ENCODE peak calls at places on chromosomes 2 and 18, in five cellular contexts. One of them, this sample, is unnamed.

GRCh38 chr2:38439807-38440300 is 62.8 kb upstream of the ATL2 start:
- DNase-seq in dorsolateral prefrontal cortex: no peak
- DNase-seq in transverse colon: no peak
- DNase-seq in mammary epithelial cell: peak; percentile 32
- DNase-seq in body of pancreas: no peak
- DNase-seq in this sample: no peak

GRCh38 chr2:62760555-62760954 is 55.0 kb downstream of the EHBP1 start:
- DNase-seq in body of pancreas: no peak
- DNase-seq in mammary epithelial cell: peak; percentile 46
- DNase-seq in transverse colon: no peak
- DNase-seq in dorsolateral prefrontal cortex: no peak
- DNase-seq in this sample: no peak

GRCh38 chr2:200138386-200139184 is 167.9 kb upstream of the SPATS2L start:
- DNase-seq in body of pancreas: no peak
- DNase-seq in dorsolateral prefrontal cortex: no peak
- DNase-seq in transverse colon: no peak
- DNase-seq in mammary epithelial cell: no peak
- DNase-seq in this sample: no peak

GRCh38 chr2:152740743-152741328 is 22.4 kb downstream of the ARL6IP6 start:
- DNase-seq in mammary epithelial cell: peak; percentile 43
- DNase-seq in transverse colon: no peak
- DNase-seq in dorsolateral prefrontal cortex: no peak
- DNase-seq in body of pancreas: no peak
- DNase-seq in this sample: no peak

GRCh38 chr18:42038936-42039335 is 83.9 kb downstream of the PIK3C3 start:
- DNase-seq in dorsolateral prefrontal cortex: no peak
- DNase-seq in transverse colon: no peak
- DNase-seq in body of pancreas: no peak
- DNase-seq in mammary epithelial cell: peak; percentile 17
- DNase-seq in this sample: no peak

GRCh38 chr2:233597522-233597921 is 19.9 kb upstream of the UGT1A8 start:
- DNase-seq in dorsolateral prefrontal cortex: no peak
- DNase-seq in mammary epithelial cell: no peak
- DNase-seq in body of pancreas: no peak
- DNase-seq in transverse colon: no peak
- DNase-seq in this sample: no peak

GRCh38 chr18:43720036-43720435 is 442.7 kb upstream of the SYT4 start:
- DNase-seq in dorsolateral prefrontal cortex: no peak
- DNase-seq in body of pancreas: no peak
- DNase-seq in mammary epithelial cell: no peak
- DNase-seq in transverse colon: no peak
- DNase-seq in this sample: no peak

GRCh38 chr18:52499646-52500045 is 159.6 kb downstream of the DCC start:
- DNase-seq in dorsolateral prefrontal cortex: no peak
- DNase-seq in transverse colon: no peak
- DNase-seq in body of pancreas: no peak
- DNase-seq in mammary epithelial cell: no peak
- DNase-seq in this sample: no peak

GRCh38 chr2:177689623-177690022 is 297.1 kb downstream of the AGPS start:
- DNase-seq in mammary epithelial cell: no peak
- DNase-seq in dorsolateral prefrontal cortex: no peak
- DNase-seq in transverse colon: no peak
- DNase-seq in body of pancreas: no peak
- DNase-seq in this sample: no peak

GRCh38 chr2:11177871-11178598 is 22.8 kb downstream of the SLC66A3 start:
- DNase-seq in dorsolateral prefrontal cortex: no peak
- DNase-seq in mammary epithelial cell: no peak
- DNase-seq in body of pancreas: no peak
- DNase-seq in transverse colon: no peak
- DNase-seq in this sample: no peak

GRCh38 chr2:57936216-57936615 is 110.4 kb upstream of the VRK2 start:
- DNase-seq in mammary epithelial cell: peak; percentile 23
- DNase-seq in body of pancreas: no peak
- DNase-seq in transverse colon: no peak
- DNase-seq in dorsolateral prefrontal cortex: no peak
- DNase-seq in this sample: no peak

GRCh38 chr2:117801826-117802225 is 12.7 kb upstream of the DDX18 start:
- DNase-seq in mammary epithelial cell: no peak
- DNase-seq in dorsolateral prefrontal cortex: no peak
- DNase-seq in body of pancreas: no peak
- DNase-seq in transverse colon: no peak
- DNase-seq in this sample: no peak

GRCh38 chr2:234512884-234513669 is 16.2 kb upstream of the ARL4C start:
- DNase-seq in transverse colon: no peak
- DNase-seq in body of pancreas: no peak
- DNase-seq in mammary epithelial cell: no peak
- DNase-seq in dorsolateral prefrontal cortex: no peak
- DNase-seq in this sample: no peak

DNA sequence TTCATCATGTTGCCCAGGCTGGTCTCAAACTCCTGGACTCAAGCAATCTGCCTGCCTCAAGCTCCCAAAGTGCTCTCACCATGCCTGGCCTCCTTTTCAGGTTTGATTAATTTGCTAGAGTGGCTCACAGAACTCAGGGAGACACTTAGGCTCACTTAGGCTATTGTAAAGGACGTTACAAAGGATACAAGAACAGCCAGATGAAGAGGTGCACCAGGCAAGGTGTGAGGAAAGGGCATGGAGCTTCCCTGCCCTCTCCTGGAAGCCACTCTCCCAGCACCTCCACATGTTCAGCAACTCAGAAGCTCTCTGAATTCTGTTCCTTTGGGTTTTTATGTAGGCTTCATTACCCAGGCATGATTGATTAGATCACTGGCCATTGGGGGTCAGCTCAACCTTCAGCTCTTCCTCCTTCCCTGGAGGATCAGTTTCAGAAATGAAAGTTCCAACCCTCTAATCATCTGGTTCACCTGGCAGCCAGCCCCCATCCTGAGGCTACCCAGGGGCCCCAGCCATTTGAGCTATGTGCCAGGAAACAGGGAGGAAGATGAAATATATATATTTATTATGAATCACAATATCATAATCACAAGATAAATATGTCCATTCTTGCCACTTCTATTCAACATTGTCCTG is 78.7 kb upstream of the RGPD5 start:
- DNase-seq in transverse colon: peak; percentile 67
- DNase-seq in body of pancreas: peak; percentile 40
- DNase-seq in mammary epithelial cell: peak; percentile 51
- DNase-seq in dorsolateral prefrontal cortex: no peak
- DNase-seq in this sample: no peak
- TF ChIP-seq CTCF in transverse colon: peak; percentile 63
- TF ChIP-seq CTCF in body of pancreas: peak; percentile 60
- TF ChIP-seq CTCF in mammary epithelial cell: peak; percentile 67
- TF ChIP-seq CTCF in dorsolateral prefrontal cortex: no peak
- TF ChIP-seq CTCF in this sample: no peak

GRCh38 chr2:236162031-236162803 is 6.0 kb downstream of the GBX2 start:
- DNase-seq in mammary epithelial cell: no peak
- DNase-seq in body of pancreas: no peak
- DNase-seq in transverse colon: no peak
- DNase-seq in dorsolateral prefrontal cortex: no peak
- DNase-seq in this sample: no peak

GRCh38 chr2:236164201-236164982 is 3.8 kb downstream of the GBX2 start:
- DNase-seq in dorsolateral prefrontal cortex: no peak
- DNase-seq in body of pancreas: no peak
- DNase-seq in mammary epithelial cell: no peak
- DNase-seq in transverse colon: no peak
- DNase-seq in this sample: no peak

GRCh38 chr2:236161531-236161930 is 6.7 kb downstream of the GBX2 start:
- DNase-seq in body of pancreas: no peak
- DNase-seq in transverse colon: no peak
- DNase-seq in dorsolateral prefrontal cortex: no peak
- DNase-seq in mammary epithelial cell: no peak
- DNase-seq in this sample: no peak

GRCh38 chr2:236163483-236164200 is 4.5 kb downstream of the GBX2 start:
- DNase-seq in dorsolateral prefrontal cortex: no peak
- DNase-seq in transverse colon: no peak
- DNase-seq in body of pancreas: no peak
- DNase-seq in mammary epithelial cell: no peak
- DNase-seq in this sample: no peak

DNA sequence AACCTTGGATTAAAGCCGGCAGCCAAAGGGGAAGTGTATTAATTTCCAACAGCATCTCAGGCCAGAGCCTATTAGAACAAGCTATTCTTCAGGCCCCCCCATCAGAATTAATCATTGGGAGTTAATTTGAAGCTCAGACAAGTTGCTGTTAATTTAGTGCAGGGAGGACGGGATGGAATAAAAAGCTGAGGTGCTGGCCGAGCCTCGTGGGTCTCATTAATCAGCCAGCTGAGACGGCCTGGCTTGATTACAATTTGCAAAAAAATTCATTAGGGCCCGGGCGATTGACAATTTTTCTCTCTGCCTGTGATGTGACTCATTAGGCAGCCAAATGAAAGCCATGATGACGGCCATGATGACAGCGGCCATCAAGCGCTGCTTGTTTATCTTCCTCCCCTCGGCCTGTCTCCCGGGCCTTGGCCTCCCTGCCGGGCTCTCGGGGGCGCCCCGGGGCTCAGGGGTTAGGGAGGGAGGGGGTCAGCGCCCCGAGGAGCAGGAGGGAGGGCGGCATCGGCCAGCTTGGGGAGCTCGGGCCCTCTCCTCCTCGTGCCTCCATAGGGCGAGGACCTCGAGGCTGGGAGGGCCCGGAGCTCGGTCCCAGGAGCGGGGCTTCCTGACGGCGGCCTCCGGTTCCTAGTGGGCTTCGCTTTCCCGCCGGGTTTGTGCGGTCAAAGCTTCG is 5.2 kb downstream of the GBX2 start:
- DNase-seq in mammary epithelial cell: no peak
- DNase-seq in dorsolateral prefrontal cortex: no peak
- DNase-seq in body of pancreas: no peak
- DNase-seq in transverse colon: no peak
- DNase-seq in this sample: no peak
- H3K27ac ChIP-seq in mammary epithelial cell: no peak overlapping the region
- H3K27ac ChIP-seq in dorsolateral prefrontal cortex: no peak overlapping the region
- H3K27ac ChIP-seq in body of pancreas: no peak overlapping the region
- H3K27ac ChIP-seq in transverse colon: no peak overlapping the region
- H3K27ac ChIP-seq in this sample: no peak overlapping the region

GRCh38 chr2:103004426-103004942 is 242.7 kb downstream of the TMEM182 start:
- DNase-seq in transverse colon: no peak
- DNase-seq in mammary epithelial cell: no peak
- DNase-seq in body of pancreas: no peak
- DNase-seq in dorsolateral prefrontal cortex: no peak
- DNase-seq in this sample: no peak
- H3K27me3 ChIP-seq in transverse colon: no peaks in the 10 kb centered on the region
- H3K27me3 ChIP-seq in mammary epithelial cell: no peaks in the 10 kb centered on the region
- H3K27me3 ChIP-seq in body of pancreas: no peaks in the 10 kb centered on the region
- H3K27me3 ChIP-seq in dorsolateral prefrontal cortex: no peaks in the 10 kb centered on the region
- H3K27me3 ChIP-seq in this sample: no peaks in the 10 kb centered on the region

DNA sequence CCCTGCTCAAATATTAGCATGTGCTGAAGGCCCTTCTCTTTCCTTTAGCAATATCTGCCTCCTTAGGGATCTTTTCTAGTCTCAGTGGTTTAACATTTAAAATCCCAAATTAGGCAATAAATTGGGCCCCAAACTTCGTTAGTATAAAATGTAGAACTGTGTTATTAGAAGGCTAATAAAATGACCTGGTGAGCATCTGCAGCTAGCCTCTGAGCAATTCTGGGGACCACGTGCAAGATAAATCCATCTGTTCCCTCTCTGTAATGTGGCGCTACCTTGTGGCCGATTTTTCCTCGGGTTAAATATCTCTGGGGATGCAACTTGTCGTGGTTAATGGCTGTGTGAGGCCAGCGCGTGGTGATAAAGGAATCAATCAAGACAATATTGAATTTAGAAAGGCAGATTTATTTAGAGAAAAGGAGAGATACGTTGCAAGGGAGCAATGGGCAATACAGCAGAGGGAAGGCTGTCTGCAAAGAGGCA is 18.7 kb upstream of the IL36G start:
- DNase-seq in body of pancreas: no peak
- DNase-seq in dorsolateral prefrontal cortex: peak; percentile 5
- DNase-seq in transverse colon: no peak
- DNase-seq in mammary epithelial cell: no peak
- DNase-seq in this sample: no peak
- TF ChIP-seq CTCF in body of pancreas: no peak
- TF ChIP-seq CTCF in dorsolateral prefrontal cortex: no peak
- TF ChIP-seq CTCF in transverse colon: peak; percentile 13
- TF ChIP-seq CTCF in mammary epithelial cell: no peak
- TF ChIP-seq CTCF in this sample: peak; percentile 38

DNA sequence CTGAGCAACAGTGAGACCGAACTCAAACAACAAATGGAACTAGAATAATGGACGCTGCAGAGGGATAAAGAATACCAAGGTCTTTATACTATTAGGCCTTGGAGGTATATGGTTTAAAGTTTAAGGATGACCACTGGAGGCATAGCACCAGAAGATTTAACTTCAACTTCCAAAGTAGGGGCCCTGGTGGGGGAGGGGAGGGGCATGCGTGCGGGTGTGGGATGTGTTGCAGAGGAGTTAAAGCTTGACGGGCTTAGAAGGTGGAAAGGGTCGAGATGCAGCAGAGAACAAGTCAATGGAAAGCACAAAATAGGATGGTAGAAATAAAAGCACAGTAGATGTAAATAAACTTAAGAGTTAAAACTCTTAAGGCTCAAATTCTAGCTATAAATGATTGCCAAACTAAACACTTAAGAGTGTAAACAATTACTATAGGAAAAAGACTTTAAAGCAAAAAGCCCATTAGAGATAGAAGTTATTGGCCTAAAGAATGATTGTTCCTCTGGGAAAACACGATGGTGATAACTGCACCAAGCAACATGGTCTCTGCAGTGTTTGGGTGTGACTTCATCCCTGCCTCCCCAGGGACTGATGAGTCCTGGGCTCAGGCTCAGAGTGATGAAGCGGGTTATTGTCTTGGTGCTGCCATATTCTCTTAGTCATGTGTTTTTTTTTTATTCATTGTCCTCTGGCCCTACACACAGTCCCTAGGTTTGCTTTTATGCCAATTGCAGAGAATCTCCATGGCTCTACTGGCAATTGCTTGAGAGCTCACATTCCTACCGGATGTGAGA is 13.0 kb downstream of the RRM2 start:
- DNase-seq in transverse colon: no peak
- DNase-seq in dorsolateral prefrontal cortex: no peak
- DNase-seq in mammary epithelial cell: peak; percentile 57
- DNase-seq in body of pancreas: no peak
- DNase-seq in this sample: no peak
- H3K27ac ChIP-seq in transverse colon: no peak overlapping the region
- H3K27ac ChIP-seq in dorsolateral prefrontal cortex: no peak overlapping the region
- H3K27ac ChIP-seq in mammary epithelial cell: no peak overlapping the region
- H3K27ac ChIP-seq in body of pancreas: no peak overlapping the region
- H3K27ac ChIP-seq in this sample: no peak overlapping the region

GRCh38 chr2:240999873-241000541 is 1.6 kb downstream of the SNED1 start:
- DNase-seq in transverse colon: peak; percentile 8
- DNase-seq in body of pancreas: no peak
- DNase-seq in dorsolateral prefrontal cortex: peak; percentile 6
- DNase-seq in mammary epithelial cell: no peak
- DNase-seq in this sample: no peak
- H3K27me3 ChIP-seq in transverse colon: peaks cover 7% of the 10 kb centered on the region
- H3K27me3 ChIP-seq in body of pancreas: no peaks in the 10 kb centered on the region
- H3K27me3 ChIP-seq in dorsolateral prefrontal cortex: peaks cover 8% of the 10 kb centered on the region
- H3K27me3 ChIP-seq in mammary epithelial cell: peaks cover 4% of the 10 kb centered on the region
- H3K27me3 ChIP-seq in this sample: no peaks in the 10 kb centered on the region